ENCODE peak calls at places on chromosomes 11 and 22, in five cellular contexts. One of them, this sample, is unnamed.

GRCh38 chr11:36006556-36006955 is 62.7 kb downstream of the LDLRAD3 start:
- DNase-seq in GM12878: no peak
- DNase-seq in IMR-90: peak
- DNase-seq in A549: no peak
- DNase-seq in HEK293T: no peak
- DNase-seq in this sample: no peak

GRCh38 chr22:19851291-19852176 is 3.1 kb downstream of the GNB1L start:
- DNase-seq in GM12878: no peak
- DNase-seq in IMR-90: no peak
- DNase-seq in A549: no peak
- DNase-seq in HEK293T: no peak
- DNase-seq in this sample: peak

GRCh38 chr11:99271527-99271926 is 250.8 kb downstream of the CNTN5 start:
- DNase-seq in GM12878: no peak
- DNase-seq in IMR-90: no peak
- DNase-seq in A549: no peak
- DNase-seq in HEK293T: no peak
- DNase-seq in this sample: no peak

GRCh38 chr11:587546-587945 is 11.3 kb downstream of the PHRF1 start:
- DNase-seq in GM12878: no peak
- DNase-seq in IMR-90: no peak
- DNase-seq in A549: no peak
- DNase-seq in HEK293T: no peak
- DNase-seq in this sample: no peak

GRCh38 chr11:77062924-77063323 is 3.8 kb upstream of the CAPN5 start:
- DNase-seq in GM12878: no peak
- DNase-seq in IMR-90: no peak
- DNase-seq in A549: no peak
- DNase-seq in HEK293T: no peak
- DNase-seq in this sample: no peak

GRCh38 chr22:29988719-29989118 is 91.5 kb upstream of the HORMAD2 start:
- DNase-seq in GM12878: no peak
- DNase-seq in IMR-90: peak
- DNase-seq in A549: no peak
- DNase-seq in HEK293T: no peak
- DNase-seq in this sample: no peak

GRCh38 chr11:66489636-66490035 is 9.4 kb downstream of the DPP3 start:
- DNase-seq in GM12878: no peak
- DNase-seq in IMR-90: no peak
- DNase-seq in A549: no peak
- DNase-seq in HEK293T: no peak
- DNase-seq in this sample: no peak

GRCh38 chr11:86040919-86041318 is 28.0 kb downstream of the PICALM start:
- DNase-seq in GM12878: no peak
- DNase-seq in IMR-90: no peak
- DNase-seq in A549: no peak
- DNase-seq in HEK293T: no peak
- DNase-seq in this sample: no peak

GRCh38 chr11:132496341-132496740 is 1036.0 kb downstream of the OPCML start:
- DNase-seq in GM12878: no peak
- DNase-seq in IMR-90: no peak
- DNase-seq in A549: no peak
- DNase-seq in HEK293T: no peak
- DNase-seq in this sample: no peak

GRCh38 chr22:47203554-47203991 is 441.1 kb downstream of the TBC1D22A start:
- DNase-seq in GM12878: no peak
- DNase-seq in IMR-90: no peak
- DNase-seq in A549: no peak
- DNase-seq in HEK293T: no peak
- DNase-seq in this sample: no peak

GRCh38 chr11:94586978-94587377 is 19.8 kb downstream of the PIWIL4 start:
- DNase-seq in GM12878: no peak
- DNase-seq in IMR-90: no peak
- DNase-seq in A549: no peak
- DNase-seq in HEK293T: no peak
- DNase-seq in this sample: no peak

GRCh38 chr11:17014774-17015638 is 792 bp upstream of the PLEKHA7 start:
- DNase-seq in GM12878: no peak
- DNase-seq in IMR-90: no peak
- DNase-seq in A549: peak
- DNase-seq in HEK293T: peak
- DNase-seq in this sample: peak

GRCh38 chr11:46669606-46670243 is 30.7 kb downstream of the ARHGAP1 start:
- DNase-seq in GM12878: no peak
- DNase-seq in IMR-90: no peak
- DNase-seq in A549: peak
- DNase-seq in HEK293T: no peak
- DNase-seq in this sample: peak

GRCh38 chr22:24410110-24410856 is 17.1 kb upstream of the ADORA2A start:
- DNase-seq in GM12878: no peak
- DNase-seq in IMR-90: peak
- DNase-seq in A549: no peak
- DNase-seq in HEK293T: no peak
- DNase-seq in this sample: no peak

GRCh38 chr11:57874981-57875380 is 113.4 kb downstream of the CTNND1 start:
- DNase-seq in GM12878: no peak
- DNase-seq in IMR-90: no peak
- DNase-seq in A549: no peak
- DNase-seq in HEK293T: no peak
- DNase-seq in this sample: no peak

GRCh38 chr22:45159652-45160462 is 3.9 kb upstream of the NUP50 start:
- DNase-seq in GM12878: no peak
- DNase-seq in IMR-90: peak
- DNase-seq in A549: peak
- DNase-seq in HEK293T: peak
- DNase-seq in this sample: no peak

GRCh38 chr11:116070555-116070954 is 566.3 kb upstream of the CADM1 start:
- DNase-seq in GM12878: no peak
- DNase-seq in IMR-90: no peak
- DNase-seq in A549: no peak
- DNase-seq in HEK293T: no peak
- DNase-seq in this sample: no peak

GRCh38 chr11:62806611-62807121 is 1.4 kb upstream of the NXF1 start:
- DNase-seq in GM12878: no peak
- DNase-seq in IMR-90: peak
- DNase-seq in A549: no peak
- DNase-seq in HEK293T: no peak
- DNase-seq in this sample: peak

GRCh38 chr11:123653997-123654565 is 343 bp downstream of the SCN3B start:
- DNase-seq in GM12878: no peak
- DNase-seq in IMR-90: peak
- DNase-seq in A549: peak
- DNase-seq in HEK293T: peak
- DNase-seq in this sample: peak

GRCh38 chr11:131430466-131431176 is 60.2 kb downstream of the NTM start:
- DNase-seq in GM12878: no peak
- DNase-seq in IMR-90: no peak
- DNase-seq in A549: no peak
- DNase-seq in HEK293T: no peak
- DNase-seq in this sample: no peak

GRCh38 chr22:32558681-32559355 is 84.2 kb downstream of the FBXO7 start:
- DNase-seq in GM12878: no peak
- DNase-seq in IMR-90: peak
- DNase-seq in A549: peak
- DNase-seq in HEK293T: no peak
- DNase-seq in this sample: no peak

GRCh38 chr11:75276696-75277095 is 36.1 kb downstream of the TPBGL start:
- DNase-seq in GM12878: no peak
- DNase-seq in IMR-90: no peak
- DNase-seq in A549: no peak
- DNase-seq in HEK293T: no peak
- DNase-seq in this sample: no peak

GRCh38 chr11:119341222-119342022 is 739 bp upstream of the C1QTNF5 start:
- DNase-seq in GM12878: no peak
- DNase-seq in IMR-90: no peak
- DNase-seq in A549: no peak
- DNase-seq in HEK293T: no peak
- DNase-seq in this sample: no peak

GRCh38 chr11:126246636-126247035 is 22.1 kb downstream of the SRPRA start:
- DNase-seq in GM12878: no peak
- DNase-seq in IMR-90: peak
- DNase-seq in A549: no peak
- DNase-seq in HEK293T: no peak
- DNase-seq in this sample: no peak

GRCh38 chr11:94652735-94653284 is 85.6 kb downstream of the PIWIL4 start:
- DNase-seq in GM12878: no peak
- DNase-seq in IMR-90: no peak
- DNase-seq in A549: no peak
- DNase-seq in HEK293T: no peak
- DNase-seq in this sample: no peak

GRCh38 chr11:27642954-27643353 is 57.3 kb downstream of the BDNF start:
- DNase-seq in GM12878: no peak
- DNase-seq in IMR-90: no peak
- DNase-seq in A549: peak
- DNase-seq in HEK293T: no peak
- DNase-seq in this sample: no peak

GRCh38 chr22:26479792-26480610 is 3.6 kb downstream of the HPS4 start:
- DNase-seq in GM12878: no peak
- DNase-seq in IMR-90: no peak
- DNase-seq in A549: no peak
- DNase-seq in HEK293T: no peak
- DNase-seq in this sample: no peak

GRCh38 chr11:1224109-1224485 is 1.2 kb downstream of the MUC5B start:
- DNase-seq in GM12878: no peak
- DNase-seq in IMR-90: no peak
- DNase-seq in A549: peak
- DNase-seq in HEK293T: no peak
- DNase-seq in this sample: no peak

GRCh38 chr11:108751444-108751843 is 86.6 kb downstream of the DDX10 start:
- DNase-seq in GM12878: no peak
- DNase-seq in IMR-90: no peak
- DNase-seq in A549: no peak
- DNase-seq in HEK293T: no peak
- DNase-seq in this sample: no peak

GRCh38 chr11:3135491-3136440 is 29.3 kb downstream of the OSBPL5 start:
- DNase-seq in GM12878: no peak
- DNase-seq in IMR-90: no peak
- DNase-seq in A549: no peak
- DNase-seq in HEK293T: no peak
- DNase-seq in this sample: no peak

GRCh38 chr11:3138178-3139085 is 26.7 kb downstream of the OSBPL5 start:
- DNase-seq in GM12878: no peak
- DNase-seq in IMR-90: no peak
- DNase-seq in A549: no peak
- DNase-seq in HEK293T: no peak
- DNase-seq in this sample: peak

GRCh38 chr11:3136542-3137455 is 28.3 kb downstream of the OSBPL5 start:
- DNase-seq in GM12878: no peak
- DNase-seq in IMR-90: no peak
- DNase-seq in A549: no peak
- DNase-seq in HEK293T: no peak
- DNase-seq in this sample: no peak

GRCh38 chr11:3139086-3139440 is 26.0 kb downstream of the OSBPL5 start:
- DNase-seq in GM12878: no peak
- DNase-seq in IMR-90: no peak
- DNase-seq in A549: no peak
- DNase-seq in HEK293T: no peak
- DNase-seq in this sample: no peak

GRCh38 chr11:3137486-3138177 is 27.5 kb downstream of the OSBPL5 start:
- DNase-seq in GM12878: no peak
- DNase-seq in IMR-90: no peak
- DNase-seq in A549: no peak
- DNase-seq in HEK293T: no peak
- DNase-seq in this sample: no peak
- TF ChIP-seq BHLHE40 in GM12878: no peak
- TF ChIP-seq BHLHE40 in IMR-90: no peak
- TF ChIP-seq BHLHE40 in A549: no peak
- TF ChIP-seq BHLHE40 in HEK293T: no peak
- TF ChIP-seq BHLHE40 in this sample: no peak

GRCh38 chr11:117972589-117973445 is 13.4 kb upstream of the IL10RA start:
- DNase-seq in GM12878: no peak
- DNase-seq in IMR-90: no peak
- DNase-seq in A549: peak
- DNase-seq in HEK293T: no peak
- DNase-seq in this sample: peak
- TF ChIP-seq BHLHE40 in GM12878: no peak
- TF ChIP-seq BHLHE40 in IMR-90: no peak
- TF ChIP-seq BHLHE40 in A549: no peak
- TF ChIP-seq BHLHE40 in HEK293T: no peak
- TF ChIP-seq BHLHE40 in this sample: no peak

GRCh38 chr11:10351768-10352641 is 47.1 kb downstream of the ADM start:
- DNase-seq in GM12878: no peak
- DNase-seq in IMR-90: peak
- DNase-seq in A549: peak
- DNase-seq in HEK293T: peak
- DNase-seq in this sample: peak
- TF ChIP-seq BHLHE40 in GM12878: no peak
- TF ChIP-seq BHLHE40 in IMR-90: no peak
- TF ChIP-seq BHLHE40 in A549: no peak
- TF ChIP-seq BHLHE40 in HEK293T: no peak
- TF ChIP-seq BHLHE40 in this sample: no peak

GRCh38 chr22:49966041-49966715 is 5.6 kb downstream of the PIM3 start:
- DNase-seq in GM12878: no peak
- DNase-seq in IMR-90: no peak
- DNase-seq in A549: no peak
- DNase-seq in HEK293T: no peak
- DNase-seq in this sample: no peak

GRCh38 chr22:49964136-49964492 is 3.5 kb downstream of the PIM3 start:
- DNase-seq in GM12878: no peak
- DNase-seq in IMR-90: no peak
- DNase-seq in A549: no peak
- DNase-seq in HEK293T: no peak
- DNase-seq in this sample: no peak

GRCh38 chr22:49964493-49965290 is 4.1 kb downstream of the PIM3 start:
- DNase-seq in GM12878: no peak
- DNase-seq in IMR-90: no peak
- DNase-seq in A549: no peak
- DNase-seq in HEK293T: no peak
- DNase-seq in this sample: no peak

GRCh38 chr22:49966716-49967332 is 6.3 kb downstream of the PIM3 start:
- DNase-seq in GM12878: no peak
- DNase-seq in IMR-90: no peak
- DNase-seq in A549: no peak
- DNase-seq in HEK293T: no peak
- DNase-seq in this sample: peak

DNA sequence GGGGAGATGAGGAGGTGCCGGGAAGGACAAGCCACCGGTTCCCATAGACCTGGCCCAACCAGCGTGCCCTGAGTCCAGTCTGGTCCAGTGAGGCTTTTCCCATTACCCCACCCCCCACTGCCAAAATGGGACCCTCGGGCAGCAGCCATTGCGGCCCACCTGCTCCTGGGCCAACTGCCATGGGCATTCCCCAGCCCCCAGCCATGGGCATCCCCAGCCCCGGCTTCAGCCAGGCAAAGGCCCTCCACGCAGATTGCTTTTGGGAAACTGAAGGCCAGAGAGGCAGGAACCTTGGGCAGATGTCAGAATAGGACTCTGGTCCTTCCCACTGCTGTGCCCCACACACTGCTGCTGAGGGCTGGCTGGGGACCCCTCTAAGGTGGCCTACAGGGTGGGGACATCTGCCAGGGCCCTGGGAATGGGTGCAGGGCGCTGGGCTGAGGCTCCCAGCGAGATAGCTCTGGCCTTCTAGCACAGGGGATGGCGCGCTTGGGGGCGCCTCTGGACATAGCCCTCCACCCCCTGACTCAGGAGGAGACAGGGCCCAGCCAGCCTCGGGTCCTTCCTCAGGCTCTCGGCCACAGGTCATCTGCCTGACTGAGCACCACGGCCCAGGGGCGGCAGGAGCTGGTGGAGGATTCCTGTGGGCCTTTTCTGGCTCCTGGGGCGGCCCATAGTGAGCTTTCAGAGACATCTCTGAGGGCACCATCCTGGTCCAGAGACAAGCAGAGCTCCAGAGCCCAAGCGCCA is 4.9 kb downstream of the PIM3 start:
- DNase-seq in GM12878: no peak
- DNase-seq in IMR-90: no peak
- DNase-seq in A549: no peak
- DNase-seq in HEK293T: no peak
- DNase-seq in this sample: no peak
- TF ChIP-seq BHLHE40 in GM12878: no peak
- TF ChIP-seq BHLHE40 in IMR-90: no peak
- TF ChIP-seq BHLHE40 in A549: no peak
- TF ChIP-seq BHLHE40 in HEK293T: no peak
- TF ChIP-seq BHLHE40 in this sample: no peak